ENCODE peak calls at places on chromosomes 12 and 14, in seven cellular contexts. One of them, this sample, is unnamed.

GRCh38 chr14:45150386-45150890 is 14.7 kb downstream of the FANCM start:
- DNase-seq in right lobe of liver: no peak
- DNase-seq in WTC11: no peak
- DNase-seq in fibroblast of villous mesenchyme: no peak
- DNase-seq in osteocyte: no peak
- DNase-seq in H9: no peak
- DNase-seq in cardiac muscle cell: no peak
- DNase-seq in this sample: no peak

GRCh38 chr12:124919646-124920352 is 5.3 kb upstream of the UBC start:
- DNase-seq in right lobe of liver: no peak
- DNase-seq in WTC11: no peak
- DNase-seq in fibroblast of villous mesenchyme: peak
- DNase-seq in osteocyte: no peak
- DNase-seq in H9: peak
- DNase-seq in cardiac muscle cell: no peak
- DNase-seq in this sample: no peak

GRCh38 chr12:64097346-64098105 is 124.6 kb downstream of the KICS2 start:
- DNase-seq in right lobe of liver: no peak
- DNase-seq in WTC11: no peak
- DNase-seq in fibroblast of villous mesenchyme: no peak
- DNase-seq in osteocyte: no peak
- DNase-seq in H9: no peak
- DNase-seq in cardiac muscle cell: no peak
- DNase-seq in this sample: no peak

GRCh38 chr14:25406818-25407217 is 356.9 kb upstream of the STXBP6 start:
- DNase-seq in right lobe of liver: no peak
- DNase-seq in WTC11: peak
- DNase-seq in fibroblast of villous mesenchyme: peak
- DNase-seq in osteocyte: no peak
- DNase-seq in H9: peak
- DNase-seq in cardiac muscle cell: peak
- DNase-seq in this sample: no peak

GRCh38 chr12:1591029-1591428 is 3.4 kb downstream of the FBXL14 start:
- DNase-seq in right lobe of liver: no peak
- DNase-seq in WTC11: no peak
- DNase-seq in fibroblast of villous mesenchyme: peak
- DNase-seq in osteocyte: no peak
- DNase-seq in H9: no peak
- DNase-seq in cardiac muscle cell: no peak
- DNase-seq in this sample: no peak

GRCh38 chr12:122194804-122195203 is 8.7 kb upstream of the B3GNT4 start:
- DNase-seq in right lobe of liver: no peak
- DNase-seq in WTC11: no peak
- DNase-seq in fibroblast of villous mesenchyme: no peak
- DNase-seq in osteocyte: no peak
- DNase-seq in H9: no peak
- DNase-seq in cardiac muscle cell: no peak
- DNase-seq in this sample: no peak

GRCh38 chr12:104735801-104736200 is 222.3 kb downstream of the SLC41A2 start:
- DNase-seq in right lobe of liver: no peak
- DNase-seq in WTC11: no peak
- DNase-seq in fibroblast of villous mesenchyme: no peak
- DNase-seq in osteocyte: no peak
- DNase-seq in H9: no peak
- DNase-seq in cardiac muscle cell: no peak
- DNase-seq in this sample: no peak

GRCh38 chr12:70267550-70267949 is 24.3 kb downstream of the CNOT2 start:
- DNase-seq in right lobe of liver: no peak
- DNase-seq in WTC11: no peak
- DNase-seq in fibroblast of villous mesenchyme: peak
- DNase-seq in osteocyte: no peak
- DNase-seq in H9: no peak
- DNase-seq in cardiac muscle cell: no peak
- DNase-seq in this sample: no peak

GRCh38 chr12:127984386-127985055 is 282.4 kb upstream of the TMEM132C start:
- DNase-seq in right lobe of liver: no peak
- DNase-seq in WTC11: no peak
- DNase-seq in fibroblast of villous mesenchyme: peak
- DNase-seq in osteocyte: no peak
- DNase-seq in H9: no peak
- DNase-seq in cardiac muscle cell: no peak
- DNase-seq in this sample: no peak

GRCh38 chr12:31849090-31849687 is 110.0 kb upstream of the RESF1 start:
- DNase-seq in right lobe of liver: no peak
- DNase-seq in WTC11: no peak
- DNase-seq in fibroblast of villous mesenchyme: peak
- DNase-seq in osteocyte: no peak
- DNase-seq in H9: no peak
- DNase-seq in cardiac muscle cell: peak
- DNase-seq in this sample: no peak

GRCh38 chr12:124593176-124593575 is 25.8 kb upstream of the NCOR2 start:
- DNase-seq in right lobe of liver: no peak
- DNase-seq in WTC11: no peak
- DNase-seq in fibroblast of villous mesenchyme: no peak
- DNase-seq in osteocyte: no peak
- DNase-seq in H9: no peak
- DNase-seq in cardiac muscle cell: no peak
- DNase-seq in this sample: no peak

GRCh38 chr12:47754126-47754525 is 4.6 kb downstream of the RAPGEF3 start:
- DNase-seq in right lobe of liver: no peak
- DNase-seq in WTC11: no peak
- DNase-seq in fibroblast of villous mesenchyme: no peak
- DNase-seq in osteocyte: no peak
- DNase-seq in H9: no peak
- DNase-seq in cardiac muscle cell: no peak
- DNase-seq in this sample: no peak

GRCh38 chr12:10101042-10101579 is 2.3 kb upstream of the CLEC1A start:
- DNase-seq in right lobe of liver: peak
- DNase-seq in WTC11: no peak
- DNase-seq in fibroblast of villous mesenchyme: peak
- DNase-seq in osteocyte: no peak
- DNase-seq in H9: no peak
- DNase-seq in cardiac muscle cell: no peak
- DNase-seq in this sample: no peak

GRCh38 chr12:12392428-12392827 is 35.5 kb downstream of the BORCS5 start:
- DNase-seq in right lobe of liver: no peak
- DNase-seq in WTC11: no peak
- DNase-seq in fibroblast of villous mesenchyme: peak
- DNase-seq in osteocyte: no peak
- DNase-seq in H9: no peak
- DNase-seq in cardiac muscle cell: no peak
- DNase-seq in this sample: no peak

GRCh38 chr14:81450100-81450531 is 50.0 kb upstream of the STON2 start:
- DNase-seq in right lobe of liver: no peak
- DNase-seq in WTC11: peak
- DNase-seq in fibroblast of villous mesenchyme: no peak
- DNase-seq in osteocyte: no peak
- DNase-seq in H9: peak
- DNase-seq in cardiac muscle cell: no peak
- DNase-seq in this sample: no peak

GRCh38 chr12:57545809-57546437 is 1.1 kb downstream of the DCTN2 start:
- DNase-seq in right lobe of liver: no peak
- DNase-seq in WTC11: no peak
- DNase-seq in fibroblast of villous mesenchyme: no peak
- DNase-seq in osteocyte: no peak
- DNase-seq in H9: no peak
- DNase-seq in cardiac muscle cell: no peak
- DNase-seq in this sample: no peak

GRCh38 chr14:99268776-99269510 is 3.1 kb downstream of the BCL11B start:
- DNase-seq in right lobe of liver: no peak
- DNase-seq in WTC11: no peak
- DNase-seq in fibroblast of villous mesenchyme: no peak
- DNase-seq in osteocyte: no peak
- DNase-seq in H9: peak
- DNase-seq in cardiac muscle cell: no peak
- DNase-seq in this sample: no peak

GRCh38 chr14:75711134-75711795 is 50.2 kb downstream of the TTLL5 start:
- DNase-seq in right lobe of liver: no peak
- DNase-seq in WTC11: peak
- DNase-seq in fibroblast of villous mesenchyme: peak
- DNase-seq in osteocyte: no peak
- DNase-seq in H9: no peak
- DNase-seq in cardiac muscle cell: peak
- DNase-seq in this sample: peak

GRCh38 chr12:69732088-69732487 is 6.6 kb upstream of the RAB3IP start:
- DNase-seq in right lobe of liver: no peak
- DNase-seq in WTC11: no peak
- DNase-seq in fibroblast of villous mesenchyme: no peak
- DNase-seq in osteocyte: no peak
- DNase-seq in H9: no peak
- DNase-seq in cardiac muscle cell: no peak
- DNase-seq in this sample: no peak

GRCh38 chr12:70334742-70335141 is 31.3 kb upstream of the KCNMB4 start:
- DNase-seq in right lobe of liver: no peak
- DNase-seq in WTC11: no peak
- DNase-seq in fibroblast of villous mesenchyme: no peak
- DNase-seq in osteocyte: no peak
- DNase-seq in H9: peak
- DNase-seq in cardiac muscle cell: no peak
- DNase-seq in this sample: no peak

GRCh38 chr12:104589215-104589614 is 132.5 kb downstream of the CHST11 start:
- DNase-seq in right lobe of liver: no peak
- DNase-seq in WTC11: no peak
- DNase-seq in fibroblast of villous mesenchyme: no peak
- DNase-seq in osteocyte: no peak
- DNase-seq in H9: no peak
- DNase-seq in cardiac muscle cell: no peak
- DNase-seq in this sample: no peak

GRCh38 chr12:98653866-98654493 is 8.9 kb downstream of the APAF1 start:
- DNase-seq in right lobe of liver: no peak
- DNase-seq in WTC11: no peak
- DNase-seq in fibroblast of villous mesenchyme: peak
- DNase-seq in osteocyte: no peak
- DNase-seq in H9: no peak
- DNase-seq in cardiac muscle cell: peak
- DNase-seq in this sample: no peak

GRCh38 chr14:101709533-101709881 is 52.0 kb upstream of the PPP2R5C start:
- DNase-seq in right lobe of liver: no peak
- DNase-seq in WTC11: no peak
- DNase-seq in fibroblast of villous mesenchyme: no peak
- DNase-seq in osteocyte: no peak
- DNase-seq in H9: no peak
- DNase-seq in cardiac muscle cell: no peak
- DNase-seq in this sample: no peak

GRCh38 chr12:62886796-62887195 is 48.2 kb downstream of the PPM1H start:
- DNase-seq in right lobe of liver: no peak
- DNase-seq in WTC11: no peak
- DNase-seq in fibroblast of villous mesenchyme: no peak
- DNase-seq in osteocyte: no peak
- DNase-seq in H9: no peak
- DNase-seq in cardiac muscle cell: no peak
- DNase-seq in this sample: no peak

GRCh38 chr14:45699451-45699850 is 446.4 kb upstream of the MIS18BP1 start:
- DNase-seq in right lobe of liver: no peak
- DNase-seq in WTC11: no peak
- DNase-seq in fibroblast of villous mesenchyme: no peak
- DNase-seq in osteocyte: no peak
- DNase-seq in H9: no peak
- DNase-seq in cardiac muscle cell: peak
- DNase-seq in this sample: no peak

GRCh38 chr12:104226672-104227071 is 11.1 kb downstream of the TXNRD1 start:
- DNase-seq in right lobe of liver: no peak
- DNase-seq in WTC11: no peak
- DNase-seq in fibroblast of villous mesenchyme: no peak
- DNase-seq in osteocyte: no peak
- DNase-seq in H9: no peak
- DNase-seq in cardiac muscle cell: no peak
- DNase-seq in this sample: no peak

GRCh38 chr12:5073054-5073453 is 29.4 kb downstream of the KCNA5 start:
- DNase-seq in right lobe of liver: no peak
- DNase-seq in WTC11: no peak
- DNase-seq in fibroblast of villous mesenchyme: no peak
- DNase-seq in osteocyte: no peak
- DNase-seq in H9: no peak
- DNase-seq in cardiac muscle cell: no peak
- DNase-seq in this sample: no peak
- TF ChIP-seq CTCF in right lobe of liver: no peak
- TF ChIP-seq CTCF in WTC11: no peak
- TF ChIP-seq CTCF in fibroblast of villous mesenchyme: no peak
- TF ChIP-seq CTCF in osteocyte: no peak
- TF ChIP-seq CTCF in H9: peak
- TF ChIP-seq CTCF in cardiac muscle cell: no peak
- TF ChIP-seq CTCF in this sample: peak

DNA sequence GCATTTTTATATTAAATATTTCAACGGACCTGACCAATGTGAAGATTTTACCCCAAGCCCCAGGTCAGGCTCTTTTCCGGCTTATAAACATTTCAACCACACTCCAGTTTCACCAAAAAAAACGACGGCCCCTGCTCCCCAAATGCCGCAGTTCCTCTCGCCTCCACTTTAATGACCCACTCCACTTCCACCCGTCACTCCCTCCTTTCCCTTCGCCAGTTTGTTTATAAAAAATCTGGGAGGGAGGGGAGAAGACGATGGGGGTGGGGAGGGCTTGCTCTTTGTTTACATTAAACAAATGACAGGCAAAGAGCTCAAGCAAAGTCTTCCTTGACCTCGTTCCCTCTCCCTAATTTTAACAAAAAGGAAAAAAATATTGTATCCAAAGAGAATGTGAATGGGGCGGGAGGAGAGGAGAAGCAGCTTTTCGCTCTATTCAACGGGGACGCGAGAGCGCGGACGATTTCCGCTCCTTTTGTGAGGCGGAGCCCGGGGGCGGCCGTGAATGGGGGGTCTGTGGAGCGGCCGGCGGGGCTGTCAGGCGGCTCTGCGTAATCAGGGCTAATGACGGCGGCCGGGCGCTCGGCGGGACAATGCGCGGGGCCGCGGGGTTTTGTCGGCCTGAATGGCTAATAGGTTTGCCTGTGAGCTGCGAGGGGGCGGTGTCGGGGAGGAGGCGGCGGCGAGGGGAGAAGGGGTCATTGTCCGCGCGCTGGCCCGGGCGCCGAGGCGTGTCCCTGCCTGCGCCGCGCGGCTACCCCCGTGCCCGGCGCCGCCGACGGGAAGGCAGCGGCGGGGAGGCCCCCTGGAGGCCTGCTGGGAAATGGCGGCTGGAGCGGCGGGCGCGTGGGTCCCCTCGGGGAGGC is 5.7 kb downstream of the SIX6 start:
- DNase-seq in right lobe of liver: no peak
- DNase-seq in WTC11: peak
- DNase-seq in fibroblast of villous mesenchyme: no peak
- DNase-seq in osteocyte: peak
- DNase-seq in H9: peak
- DNase-seq in cardiac muscle cell: peak
- DNase-seq in this sample: peak
- TF ChIP-seq CTCF in right lobe of liver: peak
- TF ChIP-seq CTCF in WTC11: peak
- TF ChIP-seq CTCF in fibroblast of villous mesenchyme: peak
- TF ChIP-seq CTCF in osteocyte: peak
- TF ChIP-seq CTCF in H9: peak
- TF ChIP-seq CTCF in cardiac muscle cell: peak
- TF ChIP-seq CTCF in this sample: peak

GRCh38 chr14:104341532-104342434 is 203.4 kb downstream of the KIF26A start:
- DNase-seq in right lobe of liver: peak
- DNase-seq in WTC11: peak
- DNase-seq in fibroblast of villous mesenchyme: peak
- DNase-seq in osteocyte: no peak
- DNase-seq in H9: peak
- DNase-seq in cardiac muscle cell: peak
- DNase-seq in this sample: peak
- TF ChIP-seq CTCF in right lobe of liver: peak
- TF ChIP-seq CTCF in WTC11: peak
- TF ChIP-seq CTCF in fibroblast of villous mesenchyme: peak
- TF ChIP-seq CTCF in osteocyte: peak
- TF ChIP-seq CTCF in H9: peak
- TF ChIP-seq CTCF in cardiac muscle cell: peak
- TF ChIP-seq CTCF in this sample: peak

GRCh38 chr12:120649442-120650248 is 9.2 kb downstream of the CABP1 start:
- DNase-seq in right lobe of liver: no peak
- DNase-seq in WTC11: peak
- DNase-seq in fibroblast of villous mesenchyme: no peak
- DNase-seq in osteocyte: no peak
- DNase-seq in H9: peak
- DNase-seq in cardiac muscle cell: no peak
- DNase-seq in this sample: no peak
- TF ChIP-seq CTCF in right lobe of liver: peak
- TF ChIP-seq CTCF in WTC11: no peak
- TF ChIP-seq CTCF in fibroblast of villous mesenchyme: no peak
- TF ChIP-seq CTCF in osteocyte: no peak
- TF ChIP-seq CTCF in H9: peak
- TF ChIP-seq CTCF in cardiac muscle cell: no peak
- TF ChIP-seq CTCF in this sample: peak

This sample was measured in progenitor cell of endocrine pancreas.